ENCODE peak calls at places on chromosomes 16 and 17, in five cellular contexts. V is psoas muscle, S is MCF 10A, X is NCI-H69, A is A172. L is an unnamed sample.

GRCh38 chr17:8408371-8408770 is 10.7 kb upstream of the RNF222 start:
- DNase-seq in V (no peak), S (peak; percentile 63), X (no peak), A (peak; percentile 20), L (peak; percentile 81)

GRCh38 chr17:64095144-64095882 is 34.6 kb downstream of the ERN1 start:
- DNase-seq in V (no peak), S (peak; percentile 71), X (peak; percentile 82), A (no peak), L (no peak)

GRCh38 chr17:47857551-47858410 is 6.8 kb upstream of the SP6 start:
- DNase-seq in V (no peak), S (no peak), X (no peak), A (no peak), L (peak; percentile 81)

GRCh38 chr16:57525761-57526160 is 10.6 kb downstream of the CCDC102A start:
- DNase-seq in V (no peak), S (no peak), X (no peak), A (no peak), L (no peak)

GRCh38 chr17:72560303-72561247 is 439.8 kb downstream of the SOX9 start:
- DNase-seq in V (no peak), S (peak; percentile 65), X (peak; percentile 67), A (peak; percentile 61), L (peak; percentile 92)

GRCh38 chr17:31321481-31321880 is at the start of gene EVI2A:
- DNase-seq in V (no peak), S (peak; percentile 80), X (no peak), A (peak; percentile 93), L (no peak)

GRCh38 chr16:26644912-26645543 is 421.7 kb upstream of the C16orf82 start:
- DNase-seq in V (no peak), S (no peak), X (no peak), A (no peak), L (no peak)

GRCh38 chr16:8674413-8675022 is at the start of gene ABAT:
- DNase-seq in V (peak; percentile 94), S (peak; percentile 83), X (peak; percentile 93), A (peak; percentile 63), L (peak; percentile 95)

GRCh38 chr17:47916489-47917208 is 20.6 kb downstream of the SP2 start:
- DNase-seq in V (no peak), S (no peak), X (no peak), A (no peak), L (no peak)

GRCh38 chr17:77865716-77866115 is 92.8 kb upstream of the TNRC6C start:
- DNase-seq in V (no peak), S (no peak), X (no peak), A (no peak), L (no peak)

GRCh38 chr16:73152731-73153130 is 104.8 kb upstream of the ZFHX3 start:
- DNase-seq in V (no peak), S (no peak), X (no peak), A (no peak), L (peak; percentile 91)

GRCh38 chr17:33038740-33039139 is 47.1 kb downstream of the SPACA3 start:
- DNase-seq in V (no peak), S (peak; percentile 65), X (peak; percentile 24), A (no peak), L (peak; percentile 96)

GRCh38 chr17:74740641-74741387 is 3.8 kb downstream of the RAB37 start:
- DNase-seq in V (no peak), S (no peak), X (no peak), A (no peak), L (no peak)

GRCh38 chr17:38357488-38358123 is 6.0 kb downstream of the SOCS7 start:
- DNase-seq in V (no peak), S (no peak), X (peak; percentile 32), A (no peak), L (no peak)

GRCh38 chr16:84548508-84548907 is 44.0 kb upstream of the MEAK7 start:
- DNase-seq in V (peak; percentile 10), S (no peak), X (peak; percentile 7), A (no peak), L (no peak)

GRCh38 chr17:3529817-3530741 is 27.5 kb downstream of the TRPV3 start:
- DNase-seq in V (peak; percentile 82), S (no peak), X (peak; percentile 27), A (peak; percentile 16), L (peak; percentile 97)

GRCh38 chr17:82502207-82502606 is 17.3 kb upstream of the FOXK2 start:
- DNase-seq in V (no peak), S (peak; percentile 86), X (no peak), A (no peak), L (no peak)

GRCh38 chr17:82835122-82835521 is 4.7 kb downstream of the ZNF750 start:
- DNase-seq in V (no peak), S (no peak), X (no peak), A (no peak), L (peak; percentile 47)

GRCh38 chr16:3112881-3113574 is 642 bp downstream of the ZNF205 start:
- DNase-seq in V (no peak), S (no peak), X (peak; percentile 47), A (no peak), L (no peak)

GRCh38 chr17:20281860-20282259 is 185.5 kb downstream of the LGALS9B start:
- DNase-seq in V (peak; percentile 54), S (no peak), X (peak; percentile 61), A (no peak), L (peak; percentile 42)

GRCh38 chr16:59356144-59356543 is 622.0 kb upstream of the GOT2 start:
- DNase-seq in V (no peak), S (no peak), X (no peak), A (no peak), L (no peak)

GRCh38 chr17:39016193-39017153 is 49.3 kb upstream of the FBXO47 start:
- DNase-seq in V (no peak), S (no peak), X (no peak), A (no peak), L (no peak)

L was measured in endodermal cell.